ENCODE peak calls at places on chromosomes 4 and X, in four cellular contexts. P is neuronal stem cell, V is MM.1S, M is GM04504. Q is an unnamed sample.

GRCh38 chrX:34631826-34632225 is 25.3 kb downstream of the TMEM47 start:
- DNase-seq in V (no peak), M (no peak), P (no peak), Q (no peak)

GRCh38 chr4:54439831-54440243 is 210.7 kb downstream of the PDGFRA start:
- DNase-seq in V (no peak), M (no peak), P (peak), Q (no peak)

GRCh38 chr4:71235321-71236206 is 103.3 kb upstream of the SLC4A4 start:
- DNase-seq in V (no peak), M (no peak), P (no peak), Q (no peak)

GRCh38 chr4:102506523-102506922 is 5.4 kb downstream of the NFKB1 start:
- DNase-seq in M (no peak), V (no peak), P (no peak), Q (no peak)

GRCh38 chr4:10077492-10078335 is 38.9 kb downstream of the WDR1 start:
- DNase-seq in P (no peak), M (no peak), V (no peak), Q (no peak)

GRCh38 chr4:10078481-10079233 is 37.9 kb downstream of the WDR1 start:
- DNase-seq in P (no peak), M (no peak), V (no peak), Q (no peak)

GRCh38 chrX:74525116-74525515 is 89.3 kb downstream of the RLIM start:
- DNase-seq in P (no peak), V (no peak), M (no peak), Q (no peak)

GRCh38 chrX:19121898-19122640 is at the start of gene ADGRG2:
- DNase-seq in M (no peak), V (no peak), P (peak), Q (no peak)

GRCh38 chr4:38876636-38877035 is 9.0 kb downstream of the FAM114A1 start:
- DNase-seq in V (no peak), P (no peak), M (no peak), Q (no peak)

GRCh38 chrX:149829751-149830191 is 48.0 kb downstream of the MAGEA9 start:
- DNase-seq in V (no peak), M (peak), P (peak), Q (peak)

GRCh38 chrX:75746891-75747639 is 38.0 kb downstream of the MAGEE2 start:
- DNase-seq in M (no peak), V (no peak), P (no peak), Q (peak)

GRCh38 chr4:182245541-182246245 is 2.5 kb downstream of the TENM3 start:
- DNase-seq in P (no peak), V (no peak), M (no peak), Q (no peak)

GRCh38 chr4:98448923-98449322 is 187.7 kb downstream of the RAP1GDS1 start:
- DNase-seq in P (no peak), V (peak), M (no peak), Q (no peak)

GRCh38 chr4:102324725-102325124 is 20.6 kb downstream of the SLC39A8 start:
- DNase-seq in P (no peak), M (no peak), V (no peak), Q (no peak)

GRCh38 chr4:39568805-39569204 is 41.6 kb upstream of the UGDH start:
- DNase-seq in V (peak), P (no peak), M (no peak), Q (no peak)

GRCh38 chr4:186190456-186191265 is 706 bp upstream of the CYP4V2 start:
- DNase-seq in M (no peak), V (peak), P (no peak), Q (peak)

GRCh38 chr4:78545275-78546246 is 6.0 kb upstream of the ANXA3 start:
- DNase-seq in V (no peak), P (no peak), M (no peak), Q (no peak)

GRCh38 chr4:137650051-137650450 is 117.8 kb upstream of the PCDH18 start:
- DNase-seq in M (no peak), V (no peak), P (no peak), Q (no peak)

GRCh38 chr4:53431052-53431451 is 53.6 kb downstream of the FIP1L1 start:
- DNase-seq in P (no peak), M (no peak), V (no peak), Q (no peak)

GRCh38 chrX:125507119-125507518 is 187.4 kb downstream of the TEX13C start:
- DNase-seq in P (no peak), M (no peak), V (no peak), Q (no peak)

GRCh38 chrX:153400146-153401132 is 711 bp downstream of the PNMA6E start:
- DNase-seq in M (no peak), V (peak), P (peak), Q (peak)

GRCh38 chr4:1994935-1995334 is 13.8 kb downstream of the NELFA start:
- DNase-seq in M (no peak), P (no peak), V (peak), Q (no peak)

GRCh38 chr4:104429150-104429741 is 65.4 kb downstream of the CXXC4 start:
- DNase-seq in M (no peak), V (no peak), P (no peak), Q (no peak)

GRCh38 chr4:149987777-149988410 is 90.4 kb upstream of the DCLK2 start:
- DNase-seq in M (no peak), V (no peak), P (no peak), Q (no peak)

GRCh38 chrX:141341341-141341740 is 99.0 kb upstream of the SPANXC start:
- DNase-seq in M (peak), P (no peak), V (no peak), Q (no peak)

GRCh38 chr4:145839151-145839550 is 99.5 kb downstream of the ZNF827 start:
- DNase-seq in M (no peak), P (no peak), V (no peak), Q (no peak)

GRCh38 chrX:13685126-13685763 is 3.7 kb upstream of the RAB9A start:
- DNase-seq in V (no peak), P (no peak), M (no peak), Q (no peak)

GRCh38 chr4:47686294-47686872 is 151.5 kb downstream of the CORIN start:
- DNase-seq in M (no peak), V (peak), P (peak), Q (peak)

GRCh38 chrX:132118361-132118760 is 9.5 kb downstream of the FRMD7 start:
- DNase-seq in P (no peak), M (no peak), V (no peak), Q (no peak)

GRCh38 chr4:78288327-78288726 is 231.2 kb downstream of the FRAS1 start:
- DNase-seq in P (no peak), M (no peak), V (no peak), Q (no peak)

GRCh38 chrX:16839852-16840460 is 30.2 kb downstream of the RBBP7 start:
- DNase-seq in M (no peak), P (no peak), V (no peak), Q (no peak)

GRCh38 chr4:150078996-150079581 is 844 bp downstream of the DCLK2 start:
- DNase-seq in M (no peak), V (peak), P (peak), Q (no peak)

GRCh38 chr4:115515379-115516171 is 402.2 kb upstream of the NDST4 start:
- DNase-seq in P (no peak), M (no peak), V (peak), Q (no peak)

GRCh38 chr4:142160509-142160908 is 524.1 kb downstream of the IL15 start:
- DNase-seq in V (no peak), P (no peak), M (no peak), Q (no peak)

GRCh38 chr4:120977435-120977997 is 55.0 kb upstream of the PRDM5 start:
- DNase-seq in M (peak), V (peak), P (no peak), Q (no peak)

Q was measured in naive thymus-derived CD4-positive, alpha-beta T cell.